ENCODE peak calls at places on chromosomes 11 and 22, in eight cellular contexts. One of them, this sample, is unnamed.
A peak's percentile ranks its signal among the peaks of the same experiment; 100 is the strongest.

GRCh38 chr11:22472306-22472705 is 134.1 kb downstream of the SLC17A6 start:
- DNase-seq in left ventricle myocardium inferior: no peak
- DNase-seq in prostate gland: no peak
- DNase-seq in neuronal stem cell: no peak
- DNase-seq in IMR-90: peak; percentile 9
- DNase-seq in SJSA1: no peak
- DNase-seq in heart right ventricle: no peak
- DNase-seq in BE2C: no peak
- DNase-seq in this sample: no peak

GRCh38 chr11:24837112-24837511 is 340.3 kb downstream of the LUZP2 start:
- DNase-seq in prostate gland: no peak
- DNase-seq in IMR-90: no peak
- DNase-seq in heart right ventricle: no peak
- DNase-seq in BE2C: no peak
- DNase-seq in neuronal stem cell: no peak
- DNase-seq in left ventricle myocardium inferior: no peak
- DNase-seq in SJSA1: no peak
- DNase-seq in this sample: no peak

GRCh38 chr11:43269229-43269928 is 42.4 kb upstream of the API5 start:
- DNase-seq in prostate gland: no peak
- DNase-seq in left ventricle myocardium inferior: peak; percentile 38
- DNase-seq in SJSA1: no peak
- DNase-seq in IMR-90: no peak
- DNase-seq in BE2C: peak; percentile 41
- DNase-seq in heart right ventricle: peak; percentile 12
- DNase-seq in neuronal stem cell: no peak
- DNase-seq in this sample: no peak

GRCh38 chr11:100930185-100930778 is 199.3 kb downstream of the PGR start:
- DNase-seq in BE2C: no peak
- DNase-seq in SJSA1: peak; percentile 48
- DNase-seq in neuronal stem cell: peak; percentile 56
- DNase-seq in prostate gland: peak; percentile 9
- DNase-seq in heart right ventricle: peak; percentile 11
- DNase-seq in IMR-90: peak; percentile 81
- DNase-seq in left ventricle myocardium inferior: no peak
- DNase-seq in this sample: peak; percentile 17

GRCh38 chr11:64674774-64675173 is 48.2 kb downstream of the NRXN2 start:
- DNase-seq in IMR-90: no peak
- DNase-seq in SJSA1: no peak
- DNase-seq in neuronal stem cell: no peak
- DNase-seq in heart right ventricle: no peak
- DNase-seq in prostate gland: no peak
- DNase-seq in BE2C: no peak
- DNase-seq in left ventricle myocardium inferior: no peak
- DNase-seq in this sample: no peak

GRCh38 chr11:119023741-119024140 is 5.2 kb downstream of the TRAPPC4 start:
- DNase-seq in neuronal stem cell: no peak
- DNase-seq in left ventricle myocardium inferior: no peak
- DNase-seq in heart right ventricle: no peak
- DNase-seq in IMR-90: no peak
- DNase-seq in prostate gland: no peak
- DNase-seq in SJSA1: no peak
- DNase-seq in BE2C: no peak
- DNase-seq in this sample: no peak

GRCh38 chr11:76371170-76371569 is 9.8 kb downstream of the THAP12 start:
- DNase-seq in IMR-90: peak; percentile 94
- DNase-seq in prostate gland: no peak
- DNase-seq in heart right ventricle: no peak
- DNase-seq in left ventricle myocardium inferior: no peak
- DNase-seq in neuronal stem cell: no peak
- DNase-seq in BE2C: no peak
- DNase-seq in SJSA1: peak; percentile 62
- DNase-seq in this sample: no peak

GRCh38 chr11:66080055-66080817 is 10.2 kb downstream of the PACS1 start:
- DNase-seq in SJSA1: peak; percentile 75
- DNase-seq in BE2C: peak; percentile 54
- DNase-seq in neuronal stem cell: no peak
- DNase-seq in prostate gland: peak; percentile 67
- DNase-seq in left ventricle myocardium inferior: no peak
- DNase-seq in IMR-90: peak; percentile 82
- DNase-seq in heart right ventricle: peak; percentile 22
- DNase-seq in this sample: no peak

GRCh38 chr11:46736146-46736545 is 17.1 kb downstream of the F2 start:
- DNase-seq in IMR-90: no peak
- DNase-seq in prostate gland: no peak
- DNase-seq in BE2C: no peak
- DNase-seq in left ventricle myocardium inferior: no peak
- DNase-seq in heart right ventricle: no peak
- DNase-seq in neuronal stem cell: no peak
- DNase-seq in SJSA1: no peak
- DNase-seq in this sample: no peak

GRCh38 chr22:24072361-24072760 is 61.3 kb downstream of the CABIN1 start:
- DNase-seq in BE2C: no peak
- DNase-seq in IMR-90: no peak
- DNase-seq in heart right ventricle: no peak
- DNase-seq in prostate gland: no peak
- DNase-seq in neuronal stem cell: no peak
- DNase-seq in SJSA1: no peak
- DNase-seq in left ventricle myocardium inferior: no peak
- DNase-seq in this sample: no peak

GRCh38 chr11:102794382-102794781 is 3.6 kb downstream of the MMP1 start:
- DNase-seq in heart right ventricle: no peak
- DNase-seq in BE2C: peak; percentile 35
- DNase-seq in left ventricle myocardium inferior: no peak
- DNase-seq in SJSA1: peak; percentile 22
- DNase-seq in neuronal stem cell: no peak
- DNase-seq in IMR-90: peak; percentile 50
- DNase-seq in prostate gland: no peak
- DNase-seq in this sample: no peak

GRCh38 chr11:128052912-128053641 is 534.3 kb downstream of the ETS1 start:
- DNase-seq in left ventricle myocardium inferior: no peak
- DNase-seq in BE2C: no peak
- DNase-seq in heart right ventricle: no peak
- DNase-seq in neuronal stem cell: no peak
- DNase-seq in SJSA1: peak; percentile 16
- DNase-seq in prostate gland: no peak
- DNase-seq in IMR-90: peak; percentile 77
- DNase-seq in this sample: no peak

GRCh38 chr11:133819916-133820315 is 25.4 kb downstream of the SPATA19 start:
- DNase-seq in IMR-90: no peak
- DNase-seq in left ventricle myocardium inferior: no peak
- DNase-seq in BE2C: no peak
- DNase-seq in heart right ventricle: no peak
- DNase-seq in prostate gland: no peak
- DNase-seq in neuronal stem cell: no peak
- DNase-seq in SJSA1: no peak
- DNase-seq in this sample: no peak

GRCh38 chr11:123430736-123431356 is 777 bp downstream of the GRAMD1B start:
- DNase-seq in BE2C: peak; percentile 47
- DNase-seq in IMR-90: peak; percentile 51
- DNase-seq in neuronal stem cell: peak; percentile 24
- DNase-seq in prostate gland: peak; percentile 19
- DNase-seq in SJSA1: peak; percentile 1
- DNase-seq in left ventricle myocardium inferior: peak; percentile 70
- DNase-seq in heart right ventricle: peak; percentile 54
- DNase-seq in this sample: no peak

GRCh38 chr22:22458387-22458786 is 50.2 kb downstream of the ZNF280B start:
- DNase-seq in left ventricle myocardium inferior: no peak
- DNase-seq in BE2C: no peak
- DNase-seq in prostate gland: no peak
- DNase-seq in neuronal stem cell: no peak
- DNase-seq in SJSA1: no peak
- DNase-seq in heart right ventricle: no peak
- DNase-seq in IMR-90: no peak
- DNase-seq in this sample: no peak

GRCh38 chr22:22461111-22461510 is 47.4 kb downstream of the ZNF280B start:
- DNase-seq in neuronal stem cell: no peak
- DNase-seq in BE2C: no peak
- DNase-seq in prostate gland: no peak
- DNase-seq in heart right ventricle: no peak
- DNase-seq in IMR-90: no peak
- DNase-seq in left ventricle myocardium inferior: no peak
- DNase-seq in SJSA1: no peak
- DNase-seq in this sample: no peak

GRCh38 chr22:22460635-22461034 is 47.9 kb downstream of the ZNF280B start:
- DNase-seq in BE2C: no peak
- DNase-seq in IMR-90: no peak
- DNase-seq in left ventricle myocardium inferior: no peak
- DNase-seq in SJSA1: no peak
- DNase-seq in neuronal stem cell: no peak
- DNase-seq in prostate gland: no peak
- DNase-seq in heart right ventricle: no peak
- DNase-seq in this sample: no peak

GRCh38 chr22:22460060-22460459 is 48.5 kb downstream of the ZNF280B start:
- DNase-seq in heart right ventricle: no peak
- DNase-seq in prostate gland: no peak
- DNase-seq in IMR-90: no peak
- DNase-seq in SJSA1: no peak
- DNase-seq in neuronal stem cell: no peak
- DNase-seq in left ventricle myocardium inferior: no peak
- DNase-seq in BE2C: no peak
- DNase-seq in this sample: no peak

DNA sequence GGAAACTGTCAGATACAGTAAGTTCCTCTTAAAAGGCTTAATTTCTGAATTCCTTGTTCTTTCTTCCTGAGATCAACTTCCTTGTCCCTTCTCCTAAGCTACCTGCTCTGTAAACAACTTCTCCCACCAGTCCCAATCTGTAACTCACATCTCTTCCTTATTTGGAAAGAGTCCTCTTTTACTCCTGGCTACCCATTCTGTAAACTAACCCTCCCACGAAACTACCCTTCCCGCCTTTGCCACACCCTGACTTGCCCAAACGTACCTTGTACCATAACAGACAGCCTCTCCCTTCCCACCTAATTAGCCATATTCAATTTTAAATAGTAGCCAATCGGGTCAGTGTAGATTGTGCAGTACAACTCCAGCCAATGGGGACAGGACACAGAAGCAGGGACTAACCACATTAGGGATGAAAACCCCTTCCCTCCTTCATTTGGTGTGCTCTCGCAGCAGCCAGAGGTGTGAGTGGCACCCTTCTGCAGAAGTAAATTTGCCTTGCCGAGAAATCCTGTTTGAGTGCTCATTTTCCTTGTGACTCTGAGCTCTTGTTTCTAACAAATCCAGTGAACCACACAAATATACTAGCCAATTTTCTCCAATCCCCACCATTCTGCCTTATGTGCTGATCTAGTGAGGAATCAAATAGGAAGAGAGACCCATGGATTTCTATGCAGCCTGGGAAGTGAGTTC is 49.5 kb downstream of the ZNF280B start:
- DNase-seq in left ventricle myocardium inferior: no peak
- DNase-seq in IMR-90: no peak
- DNase-seq in prostate gland: no peak
- DNase-seq in heart right ventricle: no peak
- DNase-seq in neuronal stem cell: no peak
- DNase-seq in BE2C: no peak
- DNase-seq in SJSA1: no peak
- DNase-seq in this sample: no peak
- H3K9me3 ChIP-seq in left ventricle myocardium inferior: peaks cover 41% of the 10 kb centered on the region
- H3K9me3 ChIP-seq in IMR-90: peaks cover 11% of the 10 kb centered on the region
- H3K9me3 ChIP-seq in prostate gland: no peaks in the 10 kb centered on the region
- H3K9me3 ChIP-seq in heart right ventricle: no peaks in the 10 kb centered on the region
- H3K9me3 ChIP-seq in neuronal stem cell: peaks cover 8% of the 10 kb centered on the region
- H3K9me3 ChIP-seq in BE2C: no peaks in the 10 kb centered on the region
- H3K9me3 ChIP-seq in SJSA1: peaks cover 6% of the 10 kb centered on the region
- H3K9me3 ChIP-seq in this sample: peaks cover 6% of the 10 kb centered on the region

GRCh38 chr11:2949920-2950319 is 20.7 kb upstream of the PHLDA2 start:
- DNase-seq in heart right ventricle: no peak
- DNase-seq in prostate gland: no peak
- DNase-seq in BE2C: no peak
- DNase-seq in neuronal stem cell: no peak
- DNase-seq in SJSA1: no peak
- DNase-seq in left ventricle myocardium inferior: no peak
- DNase-seq in IMR-90: no peak
- DNase-seq in this sample: no peak

GRCh38 chr11:2955896-2956476 is 26.8 kb upstream of the PHLDA2 start:
- DNase-seq in SJSA1: no peak
- DNase-seq in neuronal stem cell: no peak
- DNase-seq in left ventricle myocardium inferior: no peak
- DNase-seq in IMR-90: peak; percentile 18
- DNase-seq in prostate gland: no peak
- DNase-seq in BE2C: no peak
- DNase-seq in heart right ventricle: no peak
- DNase-seq in this sample: no peak

GRCh38 chr11:2951235-2952110 is 22.3 kb upstream of the PHLDA2 start:
- DNase-seq in neuronal stem cell: no peak
- DNase-seq in BE2C: no peak
- DNase-seq in IMR-90: peak; percentile 69
- DNase-seq in SJSA1: peak; percentile 82
- DNase-seq in heart right ventricle: no peak
- DNase-seq in prostate gland: no peak
- DNase-seq in left ventricle myocardium inferior: no peak
- DNase-seq in this sample: no peak

GRCh38 chr11:2950825-2951224 is 21.6 kb upstream of the PHLDA2 start:
- DNase-seq in SJSA1: no peak
- DNase-seq in neuronal stem cell: no peak
- DNase-seq in BE2C: no peak
- DNase-seq in heart right ventricle: no peak
- DNase-seq in prostate gland: no peak
- DNase-seq in IMR-90: peak; percentile 28
- DNase-seq in left ventricle myocardium inferior: no peak
- DNase-seq in this sample: no peak

GRCh38 chr11:2954263-2954662 is 25.0 kb upstream of the PHLDA2 start:
- DNase-seq in BE2C: no peak
- DNase-seq in prostate gland: no peak
- DNase-seq in neuronal stem cell: no peak
- DNase-seq in heart right ventricle: no peak
- DNase-seq in IMR-90: peak; percentile 18
- DNase-seq in SJSA1: no peak
- DNase-seq in left ventricle myocardium inferior: no peak
- DNase-seq in this sample: no peak
- H3K27me3 ChIP-seq in BE2C: no peaks in the 10 kb centered on the region
- H3K27me3 ChIP-seq in prostate gland: no peaks in the 10 kb centered on the region
- H3K27me3 ChIP-seq in neuronal stem cell: no peaks in the 10 kb centered on the region
- H3K27me3 ChIP-seq in heart right ventricle: no peaks in the 10 kb centered on the region
- H3K27me3 ChIP-seq in IMR-90: no peaks in the 10 kb centered on the region
- H3K27me3 ChIP-seq in SJSA1: no peaks in the 10 kb centered on the region
- H3K27me3 ChIP-seq in left ventricle myocardium inferior: no peaks in the 10 kb centered on the region
- H3K27me3 ChIP-seq in this sample: no peaks in the 10 kb centered on the region

DNA sequence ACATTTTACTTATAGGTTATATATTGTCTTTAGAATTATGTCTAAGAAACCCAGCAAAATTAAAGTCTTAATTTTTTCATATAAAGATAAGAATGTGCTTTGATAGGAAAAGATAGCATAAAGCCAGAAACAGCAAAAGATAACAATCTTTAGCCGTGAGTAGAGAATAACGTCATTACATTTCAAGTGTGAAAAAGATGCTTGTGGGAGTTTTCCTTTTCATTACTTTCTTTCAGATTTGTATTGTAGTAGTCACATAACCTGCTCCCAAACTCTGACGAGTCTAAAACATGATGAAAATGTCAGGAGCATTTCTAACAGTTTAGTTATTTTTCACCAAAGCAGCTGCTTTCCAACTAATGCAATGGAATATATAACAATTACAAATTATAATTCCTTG is 31.3 kb downstream of the ARFGAP3 start:
- DNase-seq in neuronal stem cell: no peak
- DNase-seq in heart right ventricle: no peak
- DNase-seq in prostate gland: no peak
- DNase-seq in left ventricle myocardium inferior: no peak
- DNase-seq in SJSA1: no peak
- DNase-seq in BE2C: no peak
- DNase-seq in IMR-90: no peak
- DNase-seq in this sample: no peak
- H3K9me3 ChIP-seq in neuronal stem cell: peaks cover 6% of the 10 kb centered on the region
- H3K9me3 ChIP-seq in heart right ventricle: no peaks in the 10 kb centered on the region
- H3K9me3 ChIP-seq in prostate gland: no peaks in the 10 kb centered on the region
- H3K9me3 ChIP-seq in left ventricle myocardium inferior: peaks cover 6% of the 10 kb centered on the region
- H3K9me3 ChIP-seq in SJSA1: no peaks in the 10 kb centered on the region
- H3K9me3 ChIP-seq in BE2C: no peaks in the 10 kb centered on the region
- H3K9me3 ChIP-seq in IMR-90: no peaks in the 10 kb centered on the region
- H3K9me3 ChIP-seq in this sample: no peaks in the 10 kb centered on the region

GRCh38 chr11:63417174-63417852 is 47.7 kb downstream of the SLC22A9 start:
- DNase-seq in heart right ventricle: no peak
- DNase-seq in BE2C: no peak
- DNase-seq in neuronal stem cell: no peak
- DNase-seq in SJSA1: no peak
- DNase-seq in IMR-90: no peak
- DNase-seq in prostate gland: no peak
- DNase-seq in left ventricle myocardium inferior: no peak
- DNase-seq in this sample: no peak
- H3K27me3 ChIP-seq in heart right ventricle: no peaks in the 10 kb centered on the region
- H3K27me3 ChIP-seq in BE2C: no peaks in the 10 kb centered on the region
- H3K27me3 ChIP-seq in neuronal stem cell: no peaks in the 10 kb centered on the region
- H3K27me3 ChIP-seq in SJSA1: no peaks in the 10 kb centered on the region
- H3K27me3 ChIP-seq in IMR-90: no peaks in the 10 kb centered on the region
- H3K27me3 ChIP-seq in prostate gland: no peaks in the 10 kb centered on the region
- H3K27me3 ChIP-seq in left ventricle myocardium inferior: no peaks in the 10 kb centered on the region
- H3K27me3 ChIP-seq in this sample: no peaks in the 10 kb centered on the region